ENCODE peak calls at places on chromosomes 12 and 14, in five cellular contexts. N, X, U, F and C are unnamed samples.
A peak's percentile ranks its signal among the peaks of the same experiment; 100 is the strongest.

GRCh38 chr12:47791874-47792273 is 18.8 kb downstream of the SLC48A1 start:
- DNase-seq in X (no peak), U (no peak), F (no peak), N (no peak), C (no peak)

GRCh38 chr12:5329118-5329517 is 102.8 kb upstream of the NTF3 start:
- DNase-seq in U (no peak), F (peak; percentile 49), N (no peak), X (no peak), C (no peak)

GRCh38 chr14:35343709-35344474 is 51.7 kb downstream of the PSMA6 start:
- DNase-seq in U (no peak), X (no peak), F (no peak), N (no peak), C (no peak)

GRCh38 chr14:19823178-19823577 is 19.6 kb downstream of the OR4N2 start:
- DNase-seq in F (no peak), N (no peak), X (no peak), U (no peak), C (no peak)

GRCh38 chr12:107684029-107684790 is 1.4 kb upstream of the PWP1 start:
- DNase-seq in X (no peak), U (no peak), F (no peak), N (peak; percentile 32), C (no peak)

GRCh38 chr14:50733479-50733878 is 65.4 kb upstream of the SAV1 start:
- DNase-seq in U (no peak), F (no peak), N (no peak), X (no peak), C (no peak)

GRCh38 chr12:109951136-109951535 is 45.0 kb downstream of the GIT2 start:
- DNase-seq in F (no peak), U (no peak), N (peak; percentile 89), X (no peak), C (peak; percentile 88)

GRCh38 chr12:123571343-123571813 is 13.0 kb upstream of the TMED2 start:
- DNase-seq in F (peak; percentile 77), N (peak; percentile 67), X (no peak), U (peak; percentile 75), C (peak; percentile 61)

GRCh38 chr12:90858261-90858660 is 96.7 kb downstream of the CCER1 start:
- DNase-seq in N (peak; percentile 25), F (no peak), U (no peak), X (no peak), C (peak; percentile 63)

GRCh38 chr14:92637228-92637627 is 111.2 kb downstream of the LGMN start:
- DNase-seq in N (peak; percentile 38), F (peak; percentile 31), U (no peak), X (no peak), C (peak; percentile 29)

GRCh38 chr14:55518391-55518790 is 61.6 kb upstream of the KTN1 start:
- DNase-seq in U (no peak), F (no peak), X (no peak), N (no peak), C (no peak)

GRCh38 chr14:22792158-22792557 is 23.1 kb downstream of the SLC7A7 start:
- DNase-seq in N (no peak), F (no peak), X (no peak), U (no peak), C (no peak)

GRCh38 chr12:108530141-108530540 is 15.1 kb downstream of the FICD start:
- DNase-seq in N (no peak), X (no peak), F (no peak), U (no peak), C (no peak)

GRCh38 chr12:78473136-78473535 is 391.4 kb upstream of the SYT1 start:
- DNase-seq in X (no peak), F (no peak), N (peak; percentile 35), U (no peak), C (peak; percentile 42)